ENCODE peak calls at places on chromosome 13, in five cellular contexts. R, V, Z, B and M are unnamed samples.

GRCh38 chr13:97306646-97307045 is 84.5 kb downstream of the MBNL2 start:
- DNase-seq in R (no peak), V (no peak), Z (no peak), B (no peak), M (no peak)

GRCh38 chr13:85261757-85262346 is 537.4 kb downstream of the SLITRK6 start:
- DNase-seq in R (peak; percentile 11), V (no peak), Z (peak; percentile 66), B (no peak), M (no peak)

GRCh38 chr13:43006893-43007631 is 15.0 kb upstream of the EPSTI1 start:
- DNase-seq in R (no peak), V (peak; percentile 63), Z (no peak), B (peak; percentile 50), M (no peak)

GRCh38 chr13:102582256-102582655 is 14.5 kb upstream of the TPP2 start:
- DNase-seq in R (no peak), V (no peak), Z (no peak), B (no peak), M (no peak)

GRCh38 chr13:77595166-77595810 is 59.8 kb downstream of the SCEL start:
- DNase-seq in R (no peak), V (no peak), Z (no peak), B (peak; percentile 13), M (no peak)

GRCh38 chr13:109788372-109789195 is 2.2 kb upstream of the IRS2 start:
- DNase-seq in R (no peak), V (no peak), Z (no peak), B (no peak), M (no peak)

GRCh38 chr13:101757446-101758039 is 305.1 kb downstream of the ITGBL1 start:
- DNase-seq in R (peak; percentile 55), V (peak; percentile 64), Z (peak; percentile 73), B (peak; percentile 54), M (no peak)

GRCh38 chr13:112776354-112776753 is 86.5 kb downstream of the ATP11A start:
- DNase-seq in R (no peak), V (no peak), Z (no peak), B (no peak), M (no peak)

GRCh38 chr13:43567608-43568007 is 219.2 kb downstream of the ENOX1 start:
- DNase-seq in R (no peak), V (peak; percentile 55), Z (no peak), B (no peak), M (no peak)

GRCh38 chr13:48775804-48776203 is 122.1 kb downstream of the CYSLTR2 start:
- DNase-seq in R (no peak), V (peak; percentile 96), Z (no peak), B (peak; percentile 36), M (no peak)

GRCh38 chr13:51297556-51297955 is 41.9 kb upstream of the SERPINE3 start:
- DNase-seq in R (no peak), V (no peak), Z (no peak), B (peak; percentile 44), M (no peak)

GRCh38 chr13:72774019-72774418 is 7.7 kb downstream of the DIS3 start:
- DNase-seq in R (no peak), V (peak; percentile 4), Z (no peak), B (no peak), M (no peak)

GRCh38 chr13:24038405-24038804 is 122.1 kb upstream of the SPATA13 start:
- DNase-seq in R (no peak), V (peak; percentile 76), Z (no peak), B (peak; percentile 57), M (no peak)

GRCh38 chr13:51895906-51896888 is 34.4 kb downstream of the CCDC70 start:
- DNase-seq in R (peak; percentile 81), V (peak; percentile 76), Z (peak; percentile 82), B (peak; percentile 74), M (peak; percentile 68)

GRCh38 chr13:24717217-24717616 is 37.0 kb downstream of the ATP12A start:
- DNase-seq in R (no peak), V (no peak), Z (no peak), B (no peak), M (no peak)

GRCh38 chr13:35874704-35875103 is 256.5 kb downstream of the DCLK1 start:
- DNase-seq in R (no peak), V (no peak), Z (no peak), B (no peak), M (no peak)

GRCh38 chr13:95564948-95565347 is 12.4 kb downstream of the CLDN10 start:
- DNase-seq in R (no peak), V (peak; percentile 58), Z (no peak), B (no peak), M (no peak)

GRCh38 chr13:100526299-100527030 is 62.1 kb downstream of the GGACT start:
- DNase-seq in R (peak; percentile 46), V (no peak), Z (no peak), B (no peak), M (no peak)

GRCh38 chr13:65530688-65531087 is 1699.4 kb downstream of the PCDH9 start:
- DNase-seq in R (no peak), V (no peak), Z (no peak), B (no peak), M (no peak)

GRCh38 chr13:49540552-49540951 is 44.8 kb downstream of the PHF11 start:
- DNase-seq in R (no peak), V (peak; percentile 8), Z (no peak), B (peak; percentile 42), M (no peak)

GRCh38 chr13:100363874-100364273 is 224.7 kb downstream of the GGACT start:
- DNase-seq in R (no peak), V (peak; percentile 57), Z (no peak), B (no peak), M (no peak)

GRCh38 chr13:60690607-60691006 is 293.6 kb downstream of the TDRD3 start:
- DNase-seq in R (no peak), V (no peak), Z (no peak), B (no peak), M (no peak)

GRCh38 chr13:20708216-20708615 is 4.7 kb downstream of the IL17D start:
- DNase-seq in R (no peak), V (peak; percentile 28), Z (no peak), B (no peak), M (no peak)

GRCh38 chr13:80251403-80251802 is 89.5 kb downstream of the SPRY2 start:
- DNase-seq in R (peak; percentile 11), V (peak; percentile 17), Z (no peak), B (no peak), M (no peak)

GRCh38 chr13:107881362-107881761 is 334.0 kb downstream of the LIG4 start:
- DNase-seq in R (no peak), V (peak; percentile 55), Z (no peak), B (no peak), M (no peak)

GRCh38 chr13:24274452-24274971 is 34.9 kb upstream of the C1QTNF9 start:
- DNase-seq in R (no peak), V (no peak), Z (no peak), B (no peak), M (no peak)

GRCh38 chr13:37863708-37864107 is 5.9 kb downstream of the TRPC4 start:
- DNase-seq in R (no peak), V (no peak), Z (no peak), B (no peak), M (no peak)
- H3K79me2 ChIP-seq in R (no peaks in the 10 kb centered on the region), V (peaks cover 94% of the 10 kb centered on the region), Z (no peaks in the 10 kb centered on the region), B (no peaks in the 10 kb centered on the region), M (no peaks in the 10 kb centered on the region)

DNA sequence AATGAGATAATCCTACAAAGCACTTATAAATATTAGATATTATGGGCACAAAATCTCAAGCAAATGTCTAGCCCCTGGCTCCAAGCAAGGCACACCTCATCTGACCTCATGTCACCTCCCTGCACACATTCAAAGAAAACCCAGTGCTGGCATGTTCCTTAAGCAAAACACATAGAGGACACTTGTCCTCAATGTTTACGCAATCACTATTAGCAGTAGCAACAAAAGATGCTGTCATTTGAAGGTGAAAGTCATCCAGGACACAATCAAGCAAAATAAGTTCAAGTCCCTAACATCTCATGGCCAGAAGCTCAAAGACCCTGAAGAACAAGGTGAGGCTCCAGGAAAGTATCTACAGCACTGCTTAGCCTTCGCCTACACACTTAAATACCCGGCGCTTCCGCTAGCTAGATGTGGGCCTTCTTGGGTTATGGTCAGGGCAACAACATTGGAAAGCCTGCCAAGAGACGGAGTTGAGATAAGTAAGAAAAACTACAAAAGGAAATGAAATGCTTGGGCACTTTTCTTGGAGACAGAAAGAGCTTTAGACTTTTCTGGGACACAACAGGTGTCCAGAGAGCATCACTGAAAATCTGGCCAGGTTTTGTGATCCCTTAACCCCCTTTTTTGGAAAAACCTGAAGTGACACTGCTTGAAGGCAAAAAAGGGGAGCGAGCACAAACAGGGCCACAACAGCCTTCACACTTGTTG is 85.7 kb downstream of the FOXO1 start:
- DNase-seq in R (no peak), V (no peak), Z (peak; percentile 61), B (no peak), M (no peak)
- H3K79me2 ChIP-seq in R (peaks cover 99% of the 10 kb centered on the region), V (no peaks in the 10 kb centered on the region), Z (peaks cover 98% of the 10 kb centered on the region), B (peaks cover 66% of the 10 kb centered on the region), M (peaks cover 54% of the 10 kb centered on the region)

GRCh38 chr13:91351980-91352379 is 4.5 kb downstream of the MIR17HG start:
- DNase-seq in R (no peak), V (no peak), Z (peak; percentile 41), B (no peak), M (no peak)

GRCh38 chr13:91355099-91355825 is 7.8 kb downstream of the MIR17HG start:
- DNase-seq in R (no peak), V (no peak), Z (peak; percentile 49), B (no peak), M (no peak)

GRCh38 chr13:91351123-91351522 is 3.6 kb downstream of the MIR17HG start:
- DNase-seq in R (no peak), V (no peak), Z (peak; percentile 42), B (no peak), M (no peak)

GRCh38 chr13:91355826-91356710 is 8.6 kb downstream of the MIR17HG start:
- DNase-seq in R (no peak), V (no peak), Z (peak; percentile 46), B (no peak), M (no peak)

DNA sequence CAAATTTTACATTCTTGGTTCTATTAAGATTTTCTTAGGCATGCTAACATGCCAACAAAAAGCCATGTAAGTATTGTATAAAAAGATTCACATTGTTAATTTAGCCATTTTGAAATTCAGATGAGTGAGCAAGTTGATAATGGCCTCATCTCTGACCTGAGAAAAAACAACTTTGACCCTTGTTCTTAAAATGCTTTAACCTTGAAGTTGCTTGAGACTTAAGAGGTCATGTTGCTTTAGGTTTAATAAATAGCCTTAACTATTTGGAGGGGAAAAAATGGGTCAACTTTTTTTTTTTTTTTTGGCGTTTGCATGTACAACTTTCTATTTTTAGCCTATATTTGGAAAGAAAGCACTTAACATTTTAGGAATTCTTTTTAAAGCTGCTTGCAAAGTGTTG is 6.0 kb downstream of the MIR17HG start:
- DNase-seq in R (no peak), V (no peak), Z (no peak), B (no peak), M (no peak)
- H3K79me2 ChIP-seq in R (peaks cover 53% of the 10 kb centered on the region), V (peaks cover 43% of the 10 kb centered on the region), Z (peaks cover 34% of the 10 kb centered on the region), B (peaks cover 29% of the 10 kb centered on the region), M (peaks cover 17% of the 10 kb centered on the region)

DNA sequence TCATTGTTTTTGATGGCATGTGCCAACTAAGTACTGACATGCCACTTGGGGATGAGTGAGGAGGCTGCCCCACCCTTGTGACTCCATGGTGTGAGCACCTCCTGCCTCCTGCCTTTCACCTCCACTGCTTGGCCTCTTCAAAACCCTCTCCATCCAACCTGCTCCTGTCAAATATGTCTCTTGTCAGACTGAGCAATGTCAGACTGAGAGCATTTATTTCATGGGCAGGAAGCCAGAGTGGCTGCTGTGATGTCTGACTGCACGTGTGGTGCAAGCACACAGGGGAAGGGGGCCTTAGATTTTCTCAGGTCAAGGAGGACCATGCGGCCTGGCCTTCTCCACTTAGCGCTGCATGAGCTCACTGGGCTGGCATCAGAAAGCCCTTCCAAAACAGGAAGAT is 68.3 kb downstream of the STARD13 start:
- DNase-seq in R (no peak), V (no peak), Z (no peak), B (no peak), M (no peak)
- H3K79me2 ChIP-seq in R (no peaks in the 10 kb centered on the region), V (peaks cover 92% of the 10 kb centered on the region), Z (no peaks in the 10 kb centered on the region), B (no peaks in the 10 kb centered on the region), M (no peaks in the 10 kb centered on the region)